ENCODE peak calls at places on chromosomes 7 and 10, in eight cellular contexts. N is uterus, M is colonic mucosa, I is cardiac muscle cell, D is GM12878, G is lower lobe of right lung, Q is dorsolateral prefrontal cortex, O is transverse colon. P is an unnamed sample.

GRCh38 chr7:112520787-112521186 is 40.0 kb downstream of the LSMEM1 start:
- DNase-seq in N (no peak), M (no peak), I (no peak), D (no peak), G (no peak), Q (no peak), O (no peak), P (no peak)

GRCh38 chr7:107972075-107972482 is 30.9 kb downstream of the LAMB1 start:
- DNase-seq in N (peak), M (no peak), I (no peak), D (no peak), G (no peak), Q (no peak), O (no peak), P (no peak)

GRCh38 chr10:112512294-112512693 is 65.3 kb downstream of the VTI1A start:
- DNase-seq in N (no peak), M (no peak), I (no peak), D (no peak), G (no peak), Q (no peak), O (no peak), P (no peak)

GRCh38 chr7:4683884-4684565 is 1.9 kb downstream of the FOXK1 start:
- DNase-seq in N (peak), M (peak), I (peak), D (peak), G (peak), Q (no peak), O (peak), P (peak)

GRCh38 chr7:134593530-134594392 is 44.9 kb downstream of the AKR1B15 start:
- DNase-seq in N (peak), M (peak), I (peak), D (no peak), G (peak), Q (peak), O (peak), P (peak)

GRCh38 chr7:31997423-31997822 is 72.8 kb downstream of the PDE1C start:
- DNase-seq in N (no peak), M (no peak), I (no peak), D (no peak), G (no peak), Q (no peak), O (no peak), P (no peak)

GRCh38 chr7:128453836-128454804 is 1.6 kb upstream of the HILPDA start:
- DNase-seq in N (peak), M (peak), I (peak), D (no peak), G (peak), Q (no peak), O (peak), P (peak)

GRCh38 chr7:36884863-36885262 is 160.6 kb upstream of the AOAH start:
- DNase-seq in N (no peak), M (no peak), I (no peak), D (no peak), G (no peak), Q (no peak), O (no peak), P (no peak)

GRCh38 chr7:104137971-104138370 is 69.8 kb downstream of the ORC5 start:
- DNase-seq in N (no peak), M (no peak), I (no peak), D (no peak), G (no peak), Q (no peak), O (no peak), P (no peak)

GRCh38 chr7:87391020-87391701 is 45.7 kb downstream of the CROT start:
- DNase-seq in N (no peak), M (no peak), I (no peak), D (no peak), G (no peak), Q (no peak), O (no peak), P (no peak)

GRCh38 chr10:104413528-104413927 is 59.9 kb downstream of the CFAP58 start:
- DNase-seq in N (no peak), M (no peak), I (no peak), D (no peak), G (no peak), Q (no peak), O (no peak), P (no peak)

GRCh38 chr7:44392618-44393010 is 67.2 kb upstream of the CAMK2B start:
- DNase-seq in N (no peak), M (no peak), I (no peak), D (no peak), G (no peak), Q (no peak), O (no peak), P (no peak)

GRCh38 chr10:29127037-29127436 is 161.8 kb upstream of the LYZL1 start:
- DNase-seq in N (no peak), M (no peak), I (no peak), D (no peak), G (no peak), Q (no peak), O (no peak), P (no peak)

GRCh38 chr10:132847416-132847777 is 61.5 kb upstream of the NKX6-2 start:
- DNase-seq in N (peak), M (no peak), I (no peak), D (no peak), G (no peak), Q (no peak), O (no peak), P (peak)

GRCh38 chr10:123202526-123202925 is 48.3 kb downstream of the BUB3 start:
- DNase-seq in N (no peak), M (no peak), I (no peak), D (no peak), G (no peak), Q (no peak), O (no peak), P (no peak)

GRCh38 chr7:93119191-93119905 is 1.6 kb upstream of the SAMD9 start:
- DNase-seq in N (no peak), M (no peak), I (no peak), D (no peak), G (no peak), Q (no peak), O (no peak), P (no peak)

GRCh38 chr7:114026486-114027089 is 107.8 kb upstream of the PPP1R3A start:
- DNase-seq in N (no peak), M (no peak), I (peak), D (no peak), G (no peak), Q (no peak), O (no peak), P (no peak)

GRCh38 chr7:81074406-81074805 is 155.6 kb upstream of the SEMA3C start:
- DNase-seq in N (no peak), M (no peak), I (no peak), D (no peak), G (no peak), Q (no peak), O (no peak), P (no peak)

GRCh38 chr7:124457841-124458240 is 307.8 kb downstream of the GPR37 start:
- DNase-seq in N (no peak), M (no peak), I (no peak), D (no peak), G (no peak), Q (no peak), O (no peak), P (no peak)

GRCh38 chr7:27771111-27771510 is 31.1 kb downstream of the TAX1BP1 start:
- DNase-seq in N (no peak), M (no peak), I (no peak), D (no peak), G (no peak), Q (no peak), O (no peak), P (no peak)
- H3K27ac ChIP-seq in N (no peak), M (no peak), I (no peak), D (no peak), G (no peak), Q (no peak), O (no peak), P (no peak)

GRCh38 chr10:119288574-119289001 is 81.2 kb downstream of the GRK5 start:
- DNase-seq in N (no peak), M (no peak), I (no peak), D (no peak), G (no peak), Q (no peak), O (no peak), P (no peak)
- H3K4me3 ChIP-seq in N (no peak), M (no peak), I (no peak), D (no peak), G (no peak), Q (no peak), O (no peak), P (no peak)

GRCh38 chr10:42738669-42739068 is 43.9 kb upstream of the BMS1 start:
- DNase-seq in N (no peak), M (no peak), I (no peak), D (no peak), G (no peak), Q (no peak), O (no peak), P (no peak)

GRCh38 chr10:42743697-42744096 is 38.9 kb upstream of the BMS1 start:
- DNase-seq in N (no peak), M (no peak), I (no peak), D (no peak), G (no peak), Q (no peak), O (no peak), P (no peak)

DNA sequence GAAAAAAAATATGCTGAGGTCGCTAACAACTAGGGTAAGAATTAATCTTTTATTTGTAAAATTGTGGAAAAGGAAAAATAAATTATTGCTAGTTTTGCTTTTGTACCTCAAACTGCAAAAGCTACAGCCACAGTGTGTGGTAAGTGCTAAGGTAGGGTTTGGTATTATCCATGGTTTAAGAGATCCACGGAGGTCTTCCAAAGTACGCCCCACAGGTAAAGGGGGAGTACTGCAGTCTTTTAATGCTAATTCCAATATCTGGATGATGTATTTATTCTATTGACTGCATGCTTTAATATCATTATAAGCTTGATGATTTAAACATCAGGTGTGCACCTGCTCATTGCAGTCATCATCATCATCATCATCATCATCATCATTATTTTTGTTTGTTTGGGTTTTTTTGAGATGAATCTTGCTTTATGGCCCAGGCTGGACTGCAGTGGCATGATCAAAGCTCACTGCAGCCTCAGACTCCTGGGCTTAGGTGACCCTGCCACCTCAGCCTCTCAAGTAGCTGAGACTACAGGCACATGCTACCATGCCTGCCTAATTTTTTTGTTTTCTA is 38.4 kb upstream of the BMS1 start:
- DNase-seq in N (no peak), M (no peak), I (no peak), D (no peak), G (no peak), Q (no peak), O (no peak), P (no peak)
- H3K27ac ChIP-seq in N (no peak), M (no peak), I (no peak), D (no peak), G (no peak), Q (no peak), O (no peak), P (no peak)

DNA sequence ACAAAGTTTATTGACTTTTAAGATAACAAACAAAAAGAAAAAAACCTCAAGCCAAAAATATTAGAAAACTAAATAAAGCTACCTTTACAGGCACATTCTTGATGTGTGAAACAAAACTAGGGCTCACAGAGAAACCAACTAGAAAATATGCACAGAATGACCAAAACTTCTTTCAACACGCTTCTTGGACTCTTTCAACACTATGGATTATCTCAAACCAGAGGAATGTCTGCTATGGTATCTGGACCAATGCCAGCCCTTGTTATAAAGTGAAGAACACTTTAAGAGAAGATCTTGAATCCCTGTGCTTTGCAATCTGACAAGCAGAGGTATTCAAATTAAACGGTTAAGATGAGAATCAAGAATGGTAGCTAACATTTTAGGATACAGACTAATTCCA is 76.6 kb downstream of the DNAJC1 start:
- DNase-seq in N (no peak), M (no peak), I (peak), D (no peak), G (no peak), Q (no peak), O (no peak), P (peak)
- H3K4me3 ChIP-seq in N (no peak), M (no peak), I (no peak), D (no peak), G (no peak), Q (no peak), O (no peak), P (no peak)

GRCh38 chr7:55060085-55060484 is 41.3 kb downstream of the EGFR start:
- DNase-seq in N (no peak), M (no peak), I (no peak), D (no peak), G (no peak), Q (no peak), O (no peak), P (no peak)
- H3K27ac ChIP-seq in N (peak), M (no peak), I (no peak), D (no peak), G (no peak), Q (no peak), O (no peak), P (peak)

GRCh38 chr7:2508327-2509231 is 11.0 kb upstream of the LFNG start:
- DNase-seq in N (peak), M (peak), I (no peak), D (no peak), G (peak), Q (no peak), O (peak), P (peak)
- H3K4me3 ChIP-seq in N (no peak), M (no peak), I (no peak), D (no peak), G (peak), Q (no peak), O (no peak), P (no peak)

GRCh38 chr10:71211759-71212248 is 566 bp upstream of the UNC5B start:
- DNase-seq in N (no peak), M (no peak), I (no peak), D (no peak), G (no peak), Q (no peak), O (no peak), P (no peak)
- H3K27ac ChIP-seq in N (peak), M (no peak), I (no peak), D (no peak), G (peak), Q (peak), O (peak), P (peak)

GRCh38 chr7:90210925-90211324 is 615 bp upstream of the STEAP2 start:
- DNase-seq in N (peak), M (peak), I (peak), D (no peak), G (no peak), Q (no peak), O (no peak), P (no peak)
- H3K4me3 ChIP-seq in N (peak), M (peak), I (peak), D (no peak), G (peak), Q (peak), O (peak), P (no peak)

P was measured in upper lobe of left lung.